ENCODE peak calls at places on chromosome 6, in ten cellular contexts. One of them, this sample, is unnamed.

GRCh38 chr6:16059496-16059895 is 69.4 kb upstream of the MYLIP start:
- DNase-seq in CD8-positive, alpha-beta memory T cell: no peak
- DNase-seq in heart left ventricle: no peak
- DNase-seq in CD4-positive, CD25-positive, alpha-beta regulatory T cell: no peak
- DNase-seq in RWPE2: no peak
- DNase-seq in stomach: no peak
- DNase-seq in OCI-LY7: no peak
- DNase-seq in adrenal gland: no peak
- DNase-seq in AG10803: no peak
- DNase-seq in A549: no peak
- DNase-seq in this sample: no peak

GRCh38 chr6:101806241-101806640 is 412.7 kb downstream of the GRIK2 start:
- DNase-seq in AG10803: peak
- DNase-seq in stomach: no peak
- DNase-seq in A549: no peak
- DNase-seq in CD4-positive, CD25-positive, alpha-beta regulatory T cell: no peak
- DNase-seq in RWPE2: no peak
- DNase-seq in OCI-LY7: no peak
- DNase-seq in CD8-positive, alpha-beta memory T cell: no peak
- DNase-seq in heart left ventricle: no peak
- DNase-seq in adrenal gland: no peak
- DNase-seq in this sample: no peak

GRCh38 chr6:129284225-129284624 is 401.3 kb downstream of the LAMA2 start:
- DNase-seq in CD8-positive, alpha-beta memory T cell: no peak
- DNase-seq in OCI-LY7: no peak
- DNase-seq in adrenal gland: no peak
- DNase-seq in heart left ventricle: no peak
- DNase-seq in AG10803: no peak
- DNase-seq in A549: no peak
- DNase-seq in RWPE2: no peak
- DNase-seq in stomach: no peak
- DNase-seq in CD4-positive, CD25-positive, alpha-beta regulatory T cell: no peak
- DNase-seq in this sample: no peak

GRCh38 chr6:89963391-89963790 is 69.1 kb downstream of the GJA10 start:
- DNase-seq in AG10803: no peak
- DNase-seq in OCI-LY7: no peak
- DNase-seq in CD8-positive, alpha-beta memory T cell: no peak
- DNase-seq in A549: no peak
- DNase-seq in stomach: no peak
- DNase-seq in heart left ventricle: no peak
- DNase-seq in adrenal gland: no peak
- DNase-seq in CD4-positive, CD25-positive, alpha-beta regulatory T cell: no peak
- DNase-seq in RWPE2: no peak
- DNase-seq in this sample: no peak

GRCh38 chr6:79570129-79570801 is 33.0 kb upstream of the LCA5 start:
- DNase-seq in stomach: peak
- DNase-seq in A549: no peak
- DNase-seq in AG10803: peak
- DNase-seq in OCI-LY7: no peak
- DNase-seq in RWPE2: no peak
- DNase-seq in adrenal gland: peak
- DNase-seq in heart left ventricle: no peak
- DNase-seq in CD4-positive, CD25-positive, alpha-beta regulatory T cell: no peak
- DNase-seq in CD8-positive, alpha-beta memory T cell: no peak
- DNase-seq in this sample: no peak

GRCh38 chr6:376823-377571 is 14.6 kb upstream of the IRF4 start:
- DNase-seq in OCI-LY7: peak
- DNase-seq in CD4-positive, CD25-positive, alpha-beta regulatory T cell: no peak
- DNase-seq in AG10803: no peak
- DNase-seq in stomach: no peak
- DNase-seq in RWPE2: peak
- DNase-seq in A549: no peak
- DNase-seq in adrenal gland: no peak
- DNase-seq in CD8-positive, alpha-beta memory T cell: no peak
- DNase-seq in heart left ventricle: peak
- DNase-seq in this sample: no peak

GRCh38 chr6:44003345-44004061 is 123.7 kb downstream of the MRPL14 start:
- DNase-seq in adrenal gland: no peak
- DNase-seq in CD8-positive, alpha-beta memory T cell: no peak
- DNase-seq in stomach: no peak
- DNase-seq in CD4-positive, CD25-positive, alpha-beta regulatory T cell: no peak
- DNase-seq in heart left ventricle: no peak
- DNase-seq in AG10803: no peak
- DNase-seq in OCI-LY7: no peak
- DNase-seq in RWPE2: no peak
- DNase-seq in A549: no peak
- DNase-seq in this sample: no peak

GRCh38 chr6:41894366-41895299 is 542 bp downstream of the USP49 start:
- DNase-seq in A549: no peak
- DNase-seq in stomach: peak
- DNase-seq in OCI-LY7: no peak
- DNase-seq in AG10803: no peak
- DNase-seq in RWPE2: no peak
- DNase-seq in heart left ventricle: no peak
- DNase-seq in CD4-positive, CD25-positive, alpha-beta regulatory T cell: no peak
- DNase-seq in CD8-positive, alpha-beta memory T cell: no peak
- DNase-seq in adrenal gland: no peak
- DNase-seq in this sample: no peak

GRCh38 chr6:106163446-106163965 is 77.4 kb downstream of the PRDM1 start:
- DNase-seq in CD4-positive, CD25-positive, alpha-beta regulatory T cell: peak
- DNase-seq in AG10803: peak
- DNase-seq in OCI-LY7: peak
- DNase-seq in RWPE2: no peak
- DNase-seq in adrenal gland: peak
- DNase-seq in stomach: no peak
- DNase-seq in heart left ventricle: no peak
- DNase-seq in CD8-positive, alpha-beta memory T cell: peak
- DNase-seq in A549: no peak
- DNase-seq in this sample: no peak

GRCh38 chr6:11288065-11288464 is 55.6 kb upstream of the NEDD9 start:
- DNase-seq in stomach: peak
- DNase-seq in OCI-LY7: no peak
- DNase-seq in adrenal gland: no peak
- DNase-seq in heart left ventricle: no peak
- DNase-seq in CD8-positive, alpha-beta memory T cell: no peak
- DNase-seq in RWPE2: no peak
- DNase-seq in A549: no peak
- DNase-seq in CD4-positive, CD25-positive, alpha-beta regulatory T cell: no peak
- DNase-seq in AG10803: no peak
- DNase-seq in this sample: no peak

GRCh38 chr6:14767176-14767575 is 478.7 kb upstream of the JARID2 start:
- DNase-seq in heart left ventricle: no peak
- DNase-seq in stomach: no peak
- DNase-seq in OCI-LY7: no peak
- DNase-seq in CD8-positive, alpha-beta memory T cell: no peak
- DNase-seq in adrenal gland: no peak
- DNase-seq in RWPE2: no peak
- DNase-seq in AG10803: no peak
- DNase-seq in A549: no peak
- DNase-seq in CD4-positive, CD25-positive, alpha-beta regulatory T cell: no peak
- DNase-seq in this sample: no peak

GRCh38 chr6:72861059-72861458 is 239.2 kb downstream of the KCNQ5 start:
- DNase-seq in OCI-LY7: no peak
- DNase-seq in AG10803: peak
- DNase-seq in CD4-positive, CD25-positive, alpha-beta regulatory T cell: no peak
- DNase-seq in CD8-positive, alpha-beta memory T cell: no peak
- DNase-seq in stomach: no peak
- DNase-seq in adrenal gland: no peak
- DNase-seq in heart left ventricle: no peak
- DNase-seq in A549: no peak
- DNase-seq in RWPE2: no peak
- DNase-seq in this sample: no peak

GRCh38 chr6:21393426-21394165 is 200.0 kb upstream of the SOX4 start:
- DNase-seq in CD4-positive, CD25-positive, alpha-beta regulatory T cell: no peak
- DNase-seq in heart left ventricle: no peak
- DNase-seq in A549: no peak
- DNase-seq in OCI-LY7: no peak
- DNase-seq in AG10803: no peak
- DNase-seq in stomach: no peak
- DNase-seq in adrenal gland: no peak
- DNase-seq in RWPE2: no peak
- DNase-seq in CD8-positive, alpha-beta memory T cell: no peak
- DNase-seq in this sample: peak

GRCh38 chr6:40755046-40755681 is 168.0 kb upstream of the LRFN2 start:
- DNase-seq in RWPE2: no peak
- DNase-seq in A549: no peak
- DNase-seq in AG10803: peak
- DNase-seq in stomach: no peak
- DNase-seq in OCI-LY7: no peak
- DNase-seq in heart left ventricle: no peak
- DNase-seq in CD4-positive, CD25-positive, alpha-beta regulatory T cell: no peak
- DNase-seq in CD8-positive, alpha-beta memory T cell: no peak
- DNase-seq in adrenal gland: no peak
- DNase-seq in this sample: no peak

GRCh38 chr6:43669050-43669921 is 18.3 kb downstream of the MRPS18A start:
- DNase-seq in RWPE2: no peak
- DNase-seq in stomach: peak
- DNase-seq in adrenal gland: peak
- DNase-seq in AG10803: peak
- DNase-seq in CD8-positive, alpha-beta memory T cell: no peak
- DNase-seq in CD4-positive, CD25-positive, alpha-beta regulatory T cell: no peak
- DNase-seq in heart left ventricle: peak
- DNase-seq in A549: no peak
- DNase-seq in OCI-LY7: no peak
- DNase-seq in this sample: no peak

GRCh38 chr6:148839044-148839443 is 92.2 kb downstream of the UST start:
- DNase-seq in A549: no peak
- DNase-seq in adrenal gland: no peak
- DNase-seq in CD8-positive, alpha-beta memory T cell: no peak
- DNase-seq in stomach: no peak
- DNase-seq in CD4-positive, CD25-positive, alpha-beta regulatory T cell: no peak
- DNase-seq in heart left ventricle: no peak
- DNase-seq in OCI-LY7: no peak
- DNase-seq in RWPE2: no peak
- DNase-seq in AG10803: no peak
- DNase-seq in this sample: no peak
- H3K4me3 ChIP-seq in A549: no peak
- H3K4me3 ChIP-seq in adrenal gland: no peak
- H3K4me3 ChIP-seq in CD8-positive, alpha-beta memory T cell: no peak
- H3K4me3 ChIP-seq in stomach: no peak
- H3K4me3 ChIP-seq in CD4-positive, CD25-positive, alpha-beta regulatory T cell: no peak
- H3K4me3 ChIP-seq in heart left ventricle: no peak
- H3K4me3 ChIP-seq in OCI-LY7: no peak
- H3K4me3 ChIP-seq in RWPE2: no peak
- H3K4me3 ChIP-seq in AG10803: no peak
- H3K4me3 ChIP-seq in this sample: no peak

DNA sequence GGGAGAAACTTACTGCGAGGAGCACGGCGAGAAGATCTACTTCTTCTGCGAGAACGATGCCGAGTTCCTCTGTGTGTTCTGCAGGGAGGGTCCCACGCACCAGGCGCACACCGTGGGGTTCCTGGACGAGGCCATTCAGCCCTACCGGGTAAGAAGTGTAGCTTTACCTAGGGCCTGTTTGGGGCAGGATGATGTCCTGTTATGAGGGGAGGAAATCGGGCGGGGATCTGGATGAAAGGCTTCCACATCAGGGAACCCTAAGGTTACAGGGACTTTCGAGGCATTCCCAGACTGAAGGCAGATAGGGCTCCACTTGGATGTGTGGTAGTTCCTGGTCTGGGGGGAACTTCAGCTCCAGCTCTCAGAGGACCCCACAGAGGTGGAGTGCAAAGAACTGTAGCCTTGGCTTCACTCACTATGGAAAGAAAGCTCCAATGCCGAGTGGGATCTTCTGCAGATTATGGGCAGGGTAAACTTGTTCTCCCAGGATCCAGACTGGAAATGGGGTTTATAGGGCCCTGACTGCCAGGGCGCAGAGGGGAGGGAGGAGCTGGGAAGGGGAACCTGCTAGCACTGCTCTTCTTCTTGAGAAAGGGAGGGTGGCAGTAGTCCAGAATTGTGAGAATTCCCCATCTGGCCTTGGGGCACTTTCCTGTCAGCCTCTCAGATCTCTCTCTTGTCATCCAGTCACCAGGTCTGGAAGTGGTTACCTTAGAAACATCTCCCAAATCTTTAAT is 740 bp downstream of the TRIM15 start:
- DNase-seq in A549: no peak
- DNase-seq in stomach: no peak
- DNase-seq in RWPE2: no peak
- DNase-seq in heart left ventricle: no peak
- DNase-seq in CD4-positive, CD25-positive, alpha-beta regulatory T cell: no peak
- DNase-seq in AG10803: no peak
- DNase-seq in OCI-LY7: no peak
- DNase-seq in adrenal gland: no peak
- DNase-seq in CD8-positive, alpha-beta memory T cell: no peak
- DNase-seq in this sample: no peak
- H3K4me3 ChIP-seq in A549: no peak
- H3K4me3 ChIP-seq in stomach: no peak
- H3K4me3 ChIP-seq in RWPE2: no peak
- H3K4me3 ChIP-seq in heart left ventricle: no peak
- H3K4me3 ChIP-seq in CD4-positive, CD25-positive, alpha-beta regulatory T cell: no peak
- H3K4me3 ChIP-seq in AG10803: no peak
- H3K4me3 ChIP-seq in OCI-LY7: no peak
- H3K4me3 ChIP-seq in adrenal gland: no peak
- H3K4me3 ChIP-seq in CD8-positive, alpha-beta memory T cell: no peak
- H3K4me3 ChIP-seq in this sample: no peak

DNA sequence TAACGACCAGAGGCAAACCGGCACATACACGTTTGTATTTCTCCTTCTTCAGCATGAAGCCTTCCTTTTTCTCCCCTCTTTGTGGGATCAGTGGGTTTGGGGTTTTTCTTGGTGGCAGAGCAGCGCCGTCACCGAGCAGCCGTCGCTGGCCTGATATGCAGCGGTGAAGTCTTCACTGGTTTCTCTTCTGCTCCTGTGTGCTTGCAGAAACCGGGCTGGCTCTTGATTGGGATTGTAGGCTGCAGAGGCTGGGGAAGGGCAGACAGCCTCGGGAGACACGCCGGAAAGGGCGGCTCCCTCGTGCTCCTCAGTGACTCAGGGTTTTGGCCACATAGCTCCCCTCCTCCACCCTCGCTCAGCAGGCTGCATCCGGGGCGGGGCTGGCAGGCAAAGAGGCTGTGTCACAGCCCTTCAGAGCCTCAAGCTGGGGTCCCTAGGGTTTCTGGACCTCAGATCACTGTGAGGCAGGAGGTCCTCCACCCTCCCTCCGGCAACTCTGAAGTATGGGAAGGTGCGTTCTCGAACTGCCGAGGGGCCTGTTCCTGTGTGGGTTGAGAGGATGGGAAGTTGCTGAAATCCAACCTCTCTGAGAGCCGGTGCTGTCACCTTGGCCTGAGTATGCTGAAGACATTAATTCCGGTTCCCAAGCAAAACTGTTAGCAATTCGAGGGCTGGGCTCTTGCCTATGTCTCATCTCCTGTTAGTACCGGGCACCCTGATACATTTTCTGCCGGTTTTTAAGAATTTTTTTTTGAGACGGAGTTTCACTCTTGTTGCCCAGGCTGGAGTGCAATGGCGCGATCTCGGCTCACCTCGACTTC is 24.2 kb downstream of the NQO2 start:
- DNase-seq in CD8-positive, alpha-beta memory T cell: peak
- DNase-seq in OCI-LY7: peak
- DNase-seq in RWPE2: peak
- DNase-seq in A549: peak
- DNase-seq in stomach: peak
- DNase-seq in heart left ventricle: peak
- DNase-seq in AG10803: peak
- DNase-seq in adrenal gland: peak
- DNase-seq in CD4-positive, CD25-positive, alpha-beta regulatory T cell: peak
- DNase-seq in this sample: peak
- H3K4me3 ChIP-seq in CD8-positive, alpha-beta memory T cell: peak
- H3K4me3 ChIP-seq in OCI-LY7: peak
- H3K4me3 ChIP-seq in RWPE2: peak
- H3K4me3 ChIP-seq in A549: peak
- H3K4me3 ChIP-seq in stomach: peak
- H3K4me3 ChIP-seq in heart left ventricle: peak
- H3K4me3 ChIP-seq in AG10803: peak
- H3K4me3 ChIP-seq in adrenal gland: peak
- H3K4me3 ChIP-seq in CD4-positive, CD25-positive, alpha-beta regulatory T cell: peak
- H3K4me3 ChIP-seq in this sample: peak

GRCh38 chr6:35494161-35494563 is 2.7 kb downstream of the TEAD3 start:
- DNase-seq in AG10803: peak
- DNase-seq in stomach: no peak
- DNase-seq in CD8-positive, alpha-beta memory T cell: no peak
- DNase-seq in A549: no peak
- DNase-seq in RWPE2: no peak
- DNase-seq in heart left ventricle: no peak
- DNase-seq in CD4-positive, CD25-positive, alpha-beta regulatory T cell: no peak
- DNase-seq in OCI-LY7: no peak
- DNase-seq in adrenal gland: no peak
- DNase-seq in this sample: no peak
- H3K4me3 ChIP-seq in AG10803: peak
- H3K4me3 ChIP-seq in stomach: peak
- H3K4me3 ChIP-seq in CD8-positive, alpha-beta memory T cell: no peak
- H3K4me3 ChIP-seq in A549: no peak
- H3K4me3 ChIP-seq in RWPE2: no peak
- H3K4me3 ChIP-seq in heart left ventricle: no peak
- H3K4me3 ChIP-seq in CD4-positive, CD25-positive, alpha-beta regulatory T cell: no peak
- H3K4me3 ChIP-seq in OCI-LY7: no peak
- H3K4me3 ChIP-seq in adrenal gland: no peak
- H3K4me3 ChIP-seq in this sample: no peak

This sample was measured in Jurkat, Clone E6-1.